ENCODE peak calls at places on chromosomes 16 and 17, in eight cellular contexts. One of them, this sample, is unnamed.

GRCh38 chr16:75073551-75074414 is 42.8 kb downstream of the LDHD start:
- DNase-seq in PC-3: no peak
- DNase-seq in neural progenitor cell: no peak
- DNase-seq in SK-N-SH: no peak
- DNase-seq in GM23338: no peak
- DNase-seq in OCI-LY7: no peak
- DNase-seq in MM.1S: no peak
- DNase-seq in HCT116: no peak
- DNase-seq in this sample: no peak

GRCh38 chr17:21376835-21377690 is 906 bp downstream of the KCNJ12 start:
- DNase-seq in PC-3: peak; percentile 43
- DNase-seq in neural progenitor cell: no peak
- DNase-seq in SK-N-SH: peak; percentile 77
- DNase-seq in GM23338: peak; percentile 64
- DNase-seq in OCI-LY7: no peak
- DNase-seq in MM.1S: no peak
- DNase-seq in HCT116: no peak
- DNase-seq in this sample: peak; percentile 58

GRCh38 chr17:61403846-61404701 is 4.4 kb downstream of the TBX2 start:
- DNase-seq in PC-3: no peak
- DNase-seq in neural progenitor cell: peak; percentile 59
- DNase-seq in SK-N-SH: no peak
- DNase-seq in GM23338: peak; percentile 48
- DNase-seq in OCI-LY7: no peak
- DNase-seq in MM.1S: no peak
- DNase-seq in HCT116: no peak
- DNase-seq in this sample: no peak

GRCh38 chr17:48310748-48311213 is 119.2 kb downstream of the SKAP1 start:
- DNase-seq in PC-3: no peak
- DNase-seq in neural progenitor cell: peak; percentile 53
- DNase-seq in SK-N-SH: no peak
- DNase-seq in GM23338: peak; percentile 39
- DNase-seq in OCI-LY7: no peak
- DNase-seq in MM.1S: no peak
- DNase-seq in HCT116: no peak
- DNase-seq in this sample: peak; percentile 4

GRCh38 chr16:29779474-29779873 is 1.4 kb downstream of the ZG16 start:
- DNase-seq in PC-3: peak; percentile 68
- DNase-seq in neural progenitor cell: no peak
- DNase-seq in SK-N-SH: no peak
- DNase-seq in GM23338: peak; percentile 50
- DNase-seq in OCI-LY7: no peak
- DNase-seq in MM.1S: no peak
- DNase-seq in HCT116: no peak
- DNase-seq in this sample: no peak

GRCh38 chr16:83653785-83654184 is 154.0 kb upstream of the HSBP1 start:
- DNase-seq in PC-3: no peak
- DNase-seq in neural progenitor cell: no peak
- DNase-seq in SK-N-SH: no peak
- DNase-seq in GM23338: no peak
- DNase-seq in OCI-LY7: no peak
- DNase-seq in MM.1S: no peak
- DNase-seq in HCT116: no peak
- DNase-seq in this sample: no peak

GRCh38 chr17:41937970-41938851 is 7.8 kb downstream of the ODAD4 start:
- DNase-seq in PC-3: no peak
- DNase-seq in neural progenitor cell: no peak
- DNase-seq in SK-N-SH: peak; percentile 48
- DNase-seq in GM23338: no peak
- DNase-seq in OCI-LY7: no peak
- DNase-seq in MM.1S: no peak
- DNase-seq in HCT116: no peak
- DNase-seq in this sample: no peak

GRCh38 chr16:82042841-82043240 is 7.8 kb downstream of the HSD17B2 start:
- DNase-seq in PC-3: no peak
- DNase-seq in neural progenitor cell: no peak
- DNase-seq in SK-N-SH: no peak
- DNase-seq in GM23338: no peak
- DNase-seq in OCI-LY7: no peak
- DNase-seq in MM.1S: no peak
- DNase-seq in HCT116: no peak
- DNase-seq in this sample: no peak

GRCh38 chr17:7336240-7337175 is at the start of gene ACAP1:
- DNase-seq in PC-3: no peak
- DNase-seq in neural progenitor cell: no peak
- DNase-seq in SK-N-SH: no peak
- DNase-seq in GM23338: peak; percentile 90
- DNase-seq in OCI-LY7: peak; percentile 81
- DNase-seq in MM.1S: peak; percentile 70
- DNase-seq in HCT116: no peak
- DNase-seq in this sample: no peak

GRCh38 chr17:48472485-48473281 is 42.7 kb upstream of the SKAP1 start:
- DNase-seq in PC-3: peak; percentile 96
- DNase-seq in neural progenitor cell: peak; percentile 39
- DNase-seq in SK-N-SH: no peak
- DNase-seq in GM23338: peak; percentile 51
- DNase-seq in OCI-LY7: peak; percentile 37
- DNase-seq in MM.1S: peak; percentile 73
- DNase-seq in HCT116: peak; percentile 60
- DNase-seq in this sample: no peak

GRCh38 chr17:2027528-2028233 is 2.3 kb upstream of the DPH1 start:
- DNase-seq in PC-3: no peak
- DNase-seq in neural progenitor cell: no peak
- DNase-seq in SK-N-SH: no peak
- DNase-seq in GM23338: no peak
- DNase-seq in OCI-LY7: no peak
- DNase-seq in MM.1S: no peak
- DNase-seq in HCT116: no peak
- DNase-seq in this sample: no peak

GRCh38 chr16:71853413-71853812 is 7.6 kb downstream of the ATXN1L start:
- DNase-seq in PC-3: no peak
- DNase-seq in neural progenitor cell: no peak
- DNase-seq in SK-N-SH: no peak
- DNase-seq in GM23338: no peak
- DNase-seq in OCI-LY7: peak; percentile 87
- DNase-seq in MM.1S: peak; percentile 96
- DNase-seq in HCT116: no peak
- DNase-seq in this sample: no peak

GRCh38 chr17:46848534-46848933 is 2.8 kb upstream of the WNT9B start:
- DNase-seq in PC-3: no peak
- DNase-seq in neural progenitor cell: no peak
- DNase-seq in SK-N-SH: no peak
- DNase-seq in GM23338: no peak
- DNase-seq in OCI-LY7: no peak
- DNase-seq in MM.1S: no peak
- DNase-seq in HCT116: no peak
- DNase-seq in this sample: no peak

GRCh38 chr17:46853896-46854444 is 2.6 kb downstream of the WNT9B start:
- DNase-seq in PC-3: peak; percentile 32
- DNase-seq in neural progenitor cell: no peak
- DNase-seq in SK-N-SH: no peak
- DNase-seq in GM23338: peak; percentile 50
- DNase-seq in OCI-LY7: no peak
- DNase-seq in MM.1S: no peak
- DNase-seq in HCT116: no peak
- DNase-seq in this sample: peak; percentile 49

GRCh38 chr17:46850688-46851028 is 725 bp upstream of the WNT9B start:
- DNase-seq in PC-3: no peak
- DNase-seq in neural progenitor cell: no peak
- DNase-seq in SK-N-SH: no peak
- DNase-seq in GM23338: no peak
- DNase-seq in OCI-LY7: no peak
- DNase-seq in MM.1S: no peak
- DNase-seq in HCT116: no peak
- DNase-seq in this sample: no peak

GRCh38 chr17:46854515-46854914 is 3.1 kb downstream of the WNT9B start:
- DNase-seq in PC-3: no peak
- DNase-seq in neural progenitor cell: no peak
- DNase-seq in SK-N-SH: no peak
- DNase-seq in GM23338: no peak
- DNase-seq in OCI-LY7: no peak
- DNase-seq in MM.1S: no peak
- DNase-seq in HCT116: no peak
- DNase-seq in this sample: no peak

GRCh38 chr17:46851029-46851741 is at the start of gene WNT9B:
- DNase-seq in PC-3: no peak
- DNase-seq in neural progenitor cell: peak; percentile 83
- DNase-seq in SK-N-SH: peak; percentile 90
- DNase-seq in GM23338: peak; percentile 85
- DNase-seq in OCI-LY7: no peak
- DNase-seq in MM.1S: no peak
- DNase-seq in HCT116: no peak
- DNase-seq in this sample: peak; percentile 90
- TF ChIP-seq CTCF in PC-3: no peak
- TF ChIP-seq CTCF in neural progenitor cell: peak; percentile 26
- TF ChIP-seq CTCF in SK-N-SH: peak; percentile 17
- TF ChIP-seq CTCF in GM23338: no peak
- TF ChIP-seq CTCF in OCI-LY7: no peak
- TF ChIP-seq CTCF in MM.1S: no peak
- TF ChIP-seq CTCF in HCT116: no peak
- TF ChIP-seq CTCF in this sample: no peak

GRCh38 chr17:27600471-27600870 is 30.5 kb upstream of the LGALS9 start:
- DNase-seq in PC-3: no peak
- DNase-seq in neural progenitor cell: no peak
- DNase-seq in SK-N-SH: no peak
- DNase-seq in GM23338: no peak
- DNase-seq in OCI-LY7: no peak
- DNase-seq in MM.1S: no peak
- DNase-seq in HCT116: no peak
- DNase-seq in this sample: no peak
- TF ChIP-seq EZH2phosphoT487 in PC-3: no peak
- TF ChIP-seq EZH2phosphoT487 in neural progenitor cell: no peak
- TF ChIP-seq EZH2phosphoT487 in SK-N-SH: no peak
- TF ChIP-seq EZH2phosphoT487 in GM23338: no peak
- TF ChIP-seq EZH2phosphoT487 in OCI-LY7: no peak
- TF ChIP-seq EZH2phosphoT487 in MM.1S: no peak
- TF ChIP-seq EZH2phosphoT487 in HCT116: no peak
- TF ChIP-seq EZH2phosphoT487 in this sample: no peak

GRCh38 chr16:58127634-58128033 is 1.5 kb downstream of the CFAP20 start:
- DNase-seq in PC-3: peak; percentile 17
- DNase-seq in neural progenitor cell: no peak
- DNase-seq in SK-N-SH: no peak
- DNase-seq in GM23338: no peak
- DNase-seq in OCI-LY7: peak; percentile 28
- DNase-seq in MM.1S: no peak
- DNase-seq in HCT116: no peak
- DNase-seq in this sample: no peak

GRCh38 chr16:58127033-58127556 is 2.1 kb downstream of the CFAP20 start:
- DNase-seq in PC-3: peak; percentile 47
- DNase-seq in neural progenitor cell: peak; percentile 26
- DNase-seq in SK-N-SH: no peak
- DNase-seq in GM23338: peak; percentile 52
- DNase-seq in OCI-LY7: peak; percentile 56
- DNase-seq in MM.1S: peak; percentile 33
- DNase-seq in HCT116: no peak
- DNase-seq in this sample: no peak

GRCh38 chr16:58125041-58125440 is 4.1 kb downstream of the CFAP20 start:
- DNase-seq in PC-3: no peak
- DNase-seq in neural progenitor cell: no peak
- DNase-seq in SK-N-SH: no peak
- DNase-seq in GM23338: no peak
- DNase-seq in OCI-LY7: no peak
- DNase-seq in MM.1S: no peak
- DNase-seq in HCT116: no peak
- DNase-seq in this sample: no peak

GRCh38 chr16:58125781-58126335 is 3.3 kb downstream of the CFAP20 start:
- DNase-seq in PC-3: no peak
- DNase-seq in neural progenitor cell: no peak
- DNase-seq in SK-N-SH: no peak
- DNase-seq in GM23338: no peak
- DNase-seq in OCI-LY7: peak; percentile 17
- DNase-seq in MM.1S: no peak
- DNase-seq in HCT116: no peak
- DNase-seq in this sample: no peak

DNA sequence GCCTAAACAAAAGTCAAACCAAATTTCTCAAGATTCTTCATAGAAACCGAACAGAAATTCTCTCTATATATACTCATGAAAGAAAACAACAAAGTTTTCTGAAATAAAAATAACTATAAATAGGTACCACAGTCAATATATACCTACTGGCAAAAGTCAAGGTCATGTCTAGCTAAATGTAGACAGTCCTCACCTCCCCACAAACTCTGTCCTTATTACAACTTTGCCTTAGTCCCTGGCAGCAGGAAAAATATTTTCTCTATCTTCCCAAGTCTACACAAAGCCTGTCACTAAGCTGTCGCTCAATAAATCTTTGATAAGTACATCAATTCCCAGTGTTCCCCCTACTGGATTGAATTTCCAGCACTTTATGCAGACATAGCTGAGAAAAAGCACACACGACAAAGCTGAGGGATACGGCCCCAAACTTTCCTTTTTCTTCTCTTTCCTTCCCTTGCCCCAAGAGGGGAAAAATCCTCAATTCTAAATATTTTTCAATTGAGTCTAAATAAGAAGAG is 2.7 kb downstream of the CFAP20 start:
- DNase-seq in PC-3: no peak
- DNase-seq in neural progenitor cell: no peak
- DNase-seq in SK-N-SH: no peak
- DNase-seq in GM23338: no peak
- DNase-seq in OCI-LY7: no peak
- DNase-seq in MM.1S: no peak
- DNase-seq in HCT116: no peak
- DNase-seq in this sample: no peak
- TF ChIP-seq CTCF in PC-3: no peak
- TF ChIP-seq CTCF in neural progenitor cell: no peak
- TF ChIP-seq CTCF in SK-N-SH: no peak
- TF ChIP-seq CTCF in GM23338: no peak
- TF ChIP-seq CTCF in OCI-LY7: no peak
- TF ChIP-seq CTCF in MM.1S: no peak
- TF ChIP-seq CTCF in HCT116: no peak
- TF ChIP-seq CTCF in this sample: no peak

GRCh38 chr16:69324013-69324531 is 6.3 kb downstream of the PDF start:
- DNase-seq in PC-3: no peak
- DNase-seq in neural progenitor cell: no peak
- DNase-seq in SK-N-SH: peak; percentile 57
- DNase-seq in GM23338: no peak
- DNase-seq in OCI-LY7: no peak
- DNase-seq in MM.1S: no peak
- DNase-seq in HCT116: no peak
- DNase-seq in this sample: peak; percentile 48

GRCh38 chr16:69327585-69328310 is 2.6 kb downstream of the PDF start:
- DNase-seq in PC-3: no peak
- DNase-seq in neural progenitor cell: no peak
- DNase-seq in SK-N-SH: no peak
- DNase-seq in GM23338: no peak
- DNase-seq in OCI-LY7: no peak
- DNase-seq in MM.1S: no peak
- DNase-seq in HCT116: no peak
- DNase-seq in this sample: no peak

GRCh38 chr16:69324585-69325253 is 5.7 kb downstream of the PDF start:
- DNase-seq in PC-3: no peak
- DNase-seq in neural progenitor cell: no peak
- DNase-seq in SK-N-SH: no peak
- DNase-seq in GM23338: no peak
- DNase-seq in OCI-LY7: no peak
- DNase-seq in MM.1S: no peak
- DNase-seq in HCT116: no peak
- DNase-seq in this sample: no peak

GRCh38 chr16:69326172-69326873 is 4.1 kb downstream of the PDF start:
- DNase-seq in PC-3: no peak
- DNase-seq in neural progenitor cell: no peak
- DNase-seq in SK-N-SH: no peak
- DNase-seq in GM23338: no peak
- DNase-seq in OCI-LY7: no peak
- DNase-seq in MM.1S: no peak
- DNase-seq in HCT116: no peak
- DNase-seq in this sample: peak; percentile 70

GRCh38 chr16:69325784-69326171 is 4.6 kb downstream of the PDF start:
- DNase-seq in PC-3: no peak
- DNase-seq in neural progenitor cell: no peak
- DNase-seq in SK-N-SH: no peak
- DNase-seq in GM23338: no peak
- DNase-seq in OCI-LY7: no peak
- DNase-seq in MM.1S: no peak
- DNase-seq in HCT116: no peak
- DNase-seq in this sample: no peak
- TF ChIP-seq EZH2phosphoT487 in PC-3: no peak
- TF ChIP-seq EZH2phosphoT487 in neural progenitor cell: no peak
- TF ChIP-seq EZH2phosphoT487 in SK-N-SH: no peak
- TF ChIP-seq EZH2phosphoT487 in GM23338: no peak
- TF ChIP-seq EZH2phosphoT487 in OCI-LY7: no peak
- TF ChIP-seq EZH2phosphoT487 in MM.1S: no peak
- TF ChIP-seq EZH2phosphoT487 in HCT116: no peak
- TF ChIP-seq EZH2phosphoT487 in this sample: no peak

This sample was measured in hepatocyte.